ENCODE peak calls at places on chromosomes 4 and X, in seven cellular contexts. One of them, this sample, is unnamed.

GRCh38 chrX:13377537-13377936 is 57.7 kb upstream of the ATXN3L start:
- DNase-seq in GM23248: peak
- DNase-seq in mammary epithelial cell: peak
- DNase-seq in MG63: peak
- DNase-seq in colonic mucosa: no peak
- DNase-seq in neuronal stem cell: no peak
- DNase-seq in cardiac muscle cell: peak
- DNase-seq in this sample: peak

GRCh38 chrX:154093965-154094364 is 3.6 kb downstream of the MECP2 start:
- DNase-seq in colonic mucosa: no peak
- DNase-seq in cardiac muscle cell: no peak
- DNase-seq in MG63: no peak
- DNase-seq in mammary epithelial cell: no peak
- DNase-seq in neuronal stem cell: no peak
- DNase-seq in GM23248: no peak
- DNase-seq in this sample: no peak

GRCh38 chr4:125013891-125014290 is 300.9 kb upstream of the FAT4 start:
- DNase-seq in MG63: no peak
- DNase-seq in neuronal stem cell: no peak
- DNase-seq in colonic mucosa: no peak
- DNase-seq in mammary epithelial cell: peak
- DNase-seq in GM23248: peak
- DNase-seq in cardiac muscle cell: no peak
- DNase-seq in this sample: no peak

GRCh38 chrX:133645977-133646750 is 230.9 kb upstream of the GPC4 start:
- DNase-seq in neuronal stem cell: no peak
- DNase-seq in colonic mucosa: no peak
- DNase-seq in GM23248: peak
- DNase-seq in cardiac muscle cell: peak
- DNase-seq in MG63: peak
- DNase-seq in mammary epithelial cell: peak
- DNase-seq in this sample: peak

GRCh38 chr4:103996637-103997036 is 276.9 kb upstream of the TACR3 start:
- DNase-seq in mammary epithelial cell: peak
- DNase-seq in GM23248: peak
- DNase-seq in MG63: peak
- DNase-seq in colonic mucosa: no peak
- DNase-seq in neuronal stem cell: peak
- DNase-seq in cardiac muscle cell: peak
- DNase-seq in this sample: peak

GRCh38 chr4:119110121-119110520 is 25.5 kb upstream of the MYOZ2 start:
- DNase-seq in GM23248: no peak
- DNase-seq in MG63: no peak
- DNase-seq in mammary epithelial cell: no peak
- DNase-seq in cardiac muscle cell: no peak
- DNase-seq in neuronal stem cell: no peak
- DNase-seq in colonic mucosa: no peak
- DNase-seq in this sample: no peak

GRCh38 chr4:8365951-8366350 is 74.6 kb downstream of the ACOX3 start:
- DNase-seq in neuronal stem cell: no peak
- DNase-seq in MG63: no peak
- DNase-seq in cardiac muscle cell: no peak
- DNase-seq in GM23248: no peak
- DNase-seq in mammary epithelial cell: no peak
- DNase-seq in colonic mucosa: no peak
- DNase-seq in this sample: no peak

GRCh38 chrX:103215768-103216085 is 819 bp downstream of the BEX4 start:
- DNase-seq in mammary epithelial cell: no peak
- DNase-seq in MG63: no peak
- DNase-seq in neuronal stem cell: peak
- DNase-seq in GM23248: no peak
- DNase-seq in cardiac muscle cell: peak
- DNase-seq in colonic mucosa: no peak
- DNase-seq in this sample: no peak

GRCh38 chr4:139555073-139555704 is 830 bp downstream of the SETD7 start:
- DNase-seq in neuronal stem cell: peak
- DNase-seq in colonic mucosa: peak
- DNase-seq in MG63: peak
- DNase-seq in cardiac muscle cell: peak
- DNase-seq in mammary epithelial cell: peak
- DNase-seq in GM23248: peak
- DNase-seq in this sample: peak

GRCh38 chrX:22134681-22135080 is 102.6 kb downstream of the PHEX start:
- DNase-seq in GM23248: peak
- DNase-seq in mammary epithelial cell: peak
- DNase-seq in neuronal stem cell: no peak
- DNase-seq in colonic mucosa: no peak
- DNase-seq in MG63: peak
- DNase-seq in cardiac muscle cell: peak
- DNase-seq in this sample: peak

GRCh38 chr4:139744232-139744631 is 78.6 kb downstream of the MGST2 start:
- DNase-seq in neuronal stem cell: no peak
- DNase-seq in colonic mucosa: no peak
- DNase-seq in cardiac muscle cell: no peak
- DNase-seq in MG63: no peak
- DNase-seq in mammary epithelial cell: no peak
- DNase-seq in GM23248: no peak
- DNase-seq in this sample: no peak

GRCh38 chrX:47129157-47129878 is 15.2 kb downstream of the NDUFB11 start:
- DNase-seq in colonic mucosa: peak
- DNase-seq in MG63: peak
- DNase-seq in GM23248: peak
- DNase-seq in neuronal stem cell: peak
- DNase-seq in cardiac muscle cell: peak
- DNase-seq in mammary epithelial cell: peak
- DNase-seq in this sample: peak

GRCh38 chr4:25859429-25860148 is 3.2 kb downstream of the SEL1L3 start:
- DNase-seq in MG63: no peak
- DNase-seq in cardiac muscle cell: peak
- DNase-seq in mammary epithelial cell: no peak
- DNase-seq in GM23248: no peak
- DNase-seq in colonic mucosa: no peak
- DNase-seq in neuronal stem cell: no peak
- DNase-seq in this sample: no peak

GRCh38 chr4:110636231-110636676 is 13.4 kb upstream of the PITX2 start:
- DNase-seq in MG63: no peak
- DNase-seq in colonic mucosa: no peak
- DNase-seq in GM23248: no peak
- DNase-seq in neuronal stem cell: no peak
- DNase-seq in cardiac muscle cell: no peak
- DNase-seq in mammary epithelial cell: no peak
- DNase-seq in this sample: no peak

GRCh38 chr4:185167205-185167604 is 24.1 kb downstream of the SLC25A4 start:
- DNase-seq in GM23248: no peak
- DNase-seq in neuronal stem cell: no peak
- DNase-seq in mammary epithelial cell: no peak
- DNase-seq in MG63: peak
- DNase-seq in colonic mucosa: no peak
- DNase-seq in cardiac muscle cell: peak
- DNase-seq in this sample: no peak

GRCh38 chr4:112637552-112637866 is 566 bp downstream of the LARP7 start:
- DNase-seq in mammary epithelial cell: no peak
- DNase-seq in MG63: no peak
- DNase-seq in neuronal stem cell: no peak
- DNase-seq in colonic mucosa: no peak
- DNase-seq in GM23248: no peak
- DNase-seq in cardiac muscle cell: no peak
- DNase-seq in this sample: no peak

GRCh38 chr4:40980318-40980883 is 230.6 kb downstream of the NSUN7 start:
- DNase-seq in MG63: no peak
- DNase-seq in GM23248: peak
- DNase-seq in mammary epithelial cell: peak
- DNase-seq in cardiac muscle cell: peak
- DNase-seq in neuronal stem cell: no peak
- DNase-seq in colonic mucosa: no peak
- DNase-seq in this sample: no peak

GRCh38 chr4:119525771-119526712 is 102.6 kb downstream of the PDE5A start:
- DNase-seq in neuronal stem cell: no peak
- DNase-seq in colonic mucosa: no peak
- DNase-seq in cardiac muscle cell: no peak
- DNase-seq in MG63: no peak
- DNase-seq in mammary epithelial cell: no peak
- DNase-seq in GM23248: peak
- DNase-seq in this sample: no peak

GRCh38 chr4:92483341-92483740 is 179.6 kb downstream of the GRID2 start:
- DNase-seq in mammary epithelial cell: no peak
- DNase-seq in GM23248: no peak
- DNase-seq in cardiac muscle cell: no peak
- DNase-seq in neuronal stem cell: no peak
- DNase-seq in colonic mucosa: no peak
- DNase-seq in MG63: no peak
- DNase-seq in this sample: no peak

GRCh38 chrX:111507931-111508330 is 3.5 kb upstream of the SERTM2 start:
- DNase-seq in MG63: no peak
- DNase-seq in GM23248: no peak
- DNase-seq in cardiac muscle cell: no peak
- DNase-seq in colonic mucosa: no peak
- DNase-seq in mammary epithelial cell: peak
- DNase-seq in neuronal stem cell: no peak
- DNase-seq in this sample: no peak

GRCh38 chr4:140448830-140449229 is 21.4 kb upstream of the CLGN start:
- DNase-seq in GM23248: peak
- DNase-seq in MG63: no peak
- DNase-seq in neuronal stem cell: no peak
- DNase-seq in colonic mucosa: no peak
- DNase-seq in mammary epithelial cell: no peak
- DNase-seq in cardiac muscle cell: peak
- DNase-seq in this sample: no peak

GRCh38 chr4:23005691-23006090 is 313.0 kb downstream of the GBA3 start:
- DNase-seq in mammary epithelial cell: no peak
- DNase-seq in colonic mucosa: no peak
- DNase-seq in MG63: no peak
- DNase-seq in cardiac muscle cell: no peak
- DNase-seq in neuronal stem cell: no peak
- DNase-seq in GM23248: no peak
- DNase-seq in this sample: no peak

GRCh38 chr4:168877779-168878491 is 132.1 kb downstream of the CBR4 start:
- DNase-seq in colonic mucosa: peak
- DNase-seq in MG63: no peak
- DNase-seq in cardiac muscle cell: peak
- DNase-seq in mammary epithelial cell: peak
- DNase-seq in neuronal stem cell: peak
- DNase-seq in GM23248: peak
- DNase-seq in this sample: no peak

GRCh38 chr4:188429965-188430364 is 290.7 kb downstream of the TRIML1 start:
- DNase-seq in neuronal stem cell: no peak
- DNase-seq in mammary epithelial cell: no peak
- DNase-seq in MG63: no peak
- DNase-seq in colonic mucosa: no peak
- DNase-seq in GM23248: no peak
- DNase-seq in cardiac muscle cell: no peak
- DNase-seq in this sample: no peak

GRCh38 chr4:188433916-188434315 is 294.7 kb downstream of the TRIML1 start:
- DNase-seq in mammary epithelial cell: no peak
- DNase-seq in cardiac muscle cell: no peak
- DNase-seq in MG63: no peak
- DNase-seq in neuronal stem cell: no peak
- DNase-seq in colonic mucosa: no peak
- DNase-seq in GM23248: peak
- DNase-seq in this sample: peak

GRCh38 chr4:188432328-188432727 is 293.1 kb downstream of the TRIML1 start:
- DNase-seq in neuronal stem cell: no peak
- DNase-seq in cardiac muscle cell: peak
- DNase-seq in GM23248: no peak
- DNase-seq in mammary epithelial cell: no peak
- DNase-seq in colonic mucosa: no peak
- DNase-seq in MG63: no peak
- DNase-seq in this sample: no peak

GRCh38 chr4:188430384-188430783 is 291.1 kb downstream of the TRIML1 start:
- DNase-seq in MG63: no peak
- DNase-seq in colonic mucosa: no peak
- DNase-seq in mammary epithelial cell: no peak
- DNase-seq in GM23248: no peak
- DNase-seq in neuronal stem cell: no peak
- DNase-seq in cardiac muscle cell: no peak
- DNase-seq in this sample: no peak

DNA sequence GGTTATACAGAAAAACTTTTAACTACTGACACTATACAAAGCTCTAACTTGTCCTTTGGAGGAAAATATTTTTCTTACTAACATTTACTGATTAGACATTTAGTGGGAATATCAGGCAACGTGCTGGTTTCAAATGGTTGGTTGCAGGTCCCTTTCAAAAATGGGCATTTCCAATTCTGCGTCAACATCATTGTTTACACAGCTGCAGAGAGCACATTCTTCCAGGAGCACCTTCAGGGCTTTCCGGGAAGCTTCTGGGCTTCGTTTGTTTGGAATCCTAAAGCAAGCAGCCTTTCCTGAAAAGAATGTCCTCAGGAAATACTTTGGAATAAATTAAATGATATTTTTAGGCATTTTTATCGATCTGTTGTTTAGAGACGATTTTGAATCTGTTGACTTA is 289.7 kb downstream of the TRIML1 start:
- DNase-seq in mammary epithelial cell: peak
- DNase-seq in cardiac muscle cell: peak
- DNase-seq in colonic mucosa: no peak
- DNase-seq in neuronal stem cell: no peak
- DNase-seq in GM23248: no peak
- DNase-seq in MG63: no peak
- DNase-seq in this sample: no peak
- H3K4me3 ChIP-seq in mammary epithelial cell: no peak
- H3K4me3 ChIP-seq in cardiac muscle cell: no peak
- H3K4me3 ChIP-seq in colonic mucosa: no peak
- H3K4me3 ChIP-seq in neuronal stem cell: no peak
- H3K4me3 ChIP-seq in GM23248: no peak
- H3K4me3 ChIP-seq in MG63: no peak
- H3K4me3 ChIP-seq in this sample: no peak

GRCh38 chr4:76197971-76198410 is 15.6 kb downstream of the SCARB2 start:
- DNase-seq in mammary epithelial cell: peak
- DNase-seq in GM23248: peak
- DNase-seq in neuronal stem cell: no peak
- DNase-seq in colonic mucosa: no peak
- DNase-seq in MG63: no peak
- DNase-seq in cardiac muscle cell: peak
- DNase-seq in this sample: peak
- H3K4me3 ChIP-seq in mammary epithelial cell: no peak
- H3K4me3 ChIP-seq in GM23248: peak
- H3K4me3 ChIP-seq in neuronal stem cell: no peak
- H3K4me3 ChIP-seq in colonic mucosa: no peak
- H3K4me3 ChIP-seq in MG63: no peak
- H3K4me3 ChIP-seq in cardiac muscle cell: no peak
- H3K4me3 ChIP-seq in this sample: peak

DNA sequence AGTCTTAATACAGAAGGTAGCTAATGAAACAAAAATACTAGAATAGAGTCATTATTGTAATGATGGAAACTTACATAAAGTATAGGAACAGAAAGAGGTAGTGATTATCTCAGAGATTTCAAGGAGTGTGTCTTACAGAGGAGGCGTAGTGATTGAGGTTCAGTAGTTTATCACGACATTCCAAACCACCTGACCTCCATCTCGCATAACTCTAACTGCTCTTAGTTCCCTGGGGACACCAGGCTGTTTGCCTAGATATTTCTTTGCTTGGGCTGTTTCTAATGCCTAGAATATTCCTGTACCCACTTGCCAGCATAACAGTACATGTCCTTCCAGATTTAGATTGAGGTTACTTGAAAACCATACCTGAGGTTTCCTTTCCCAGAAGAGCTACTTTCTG is 29.1 kb downstream of the STAG2 start:
- DNase-seq in GM23248: no peak
- DNase-seq in MG63: no peak
- DNase-seq in neuronal stem cell: no peak
- DNase-seq in colonic mucosa: no peak
- DNase-seq in mammary epithelial cell: peak
- DNase-seq in cardiac muscle cell: peak
- DNase-seq in this sample: no peak
- H3K4me3 ChIP-seq in GM23248: no peak
- H3K4me3 ChIP-seq in MG63: no peak
- H3K4me3 ChIP-seq in neuronal stem cell: no peak
- H3K4me3 ChIP-seq in colonic mucosa: no peak
- H3K4me3 ChIP-seq in mammary epithelial cell: no peak
- H3K4me3 ChIP-seq in cardiac muscle cell: no peak
- H3K4me3 ChIP-seq in this sample: no peak

GRCh38 chr4:174753031-174753430 is 76.0 kb downstream of the GLRA3 start:
- DNase-seq in neuronal stem cell: no peak
- DNase-seq in colonic mucosa: no peak
- DNase-seq in GM23248: no peak
- DNase-seq in mammary epithelial cell: no peak
- DNase-seq in cardiac muscle cell: no peak
- DNase-seq in MG63: no peak
- DNase-seq in this sample: no peak
- H3K4me3 ChIP-seq in neuronal stem cell: no peak
- H3K4me3 ChIP-seq in colonic mucosa: no peak
- H3K4me3 ChIP-seq in GM23248: no peak
- H3K4me3 ChIP-seq in mammary epithelial cell: no peak
- H3K4me3 ChIP-seq in cardiac muscle cell: no peak
- H3K4me3 ChIP-seq in MG63: no peak
- H3K4me3 ChIP-seq in this sample: no peak